ENCODE peak calls at places on chromosomes 16 and 17, in six cellular contexts. T, E, X, V, Z and O are unnamed samples. For H3K36me3, the result is how much of the 10 kb centered on the place peaks cover.

GRCh38 chr17:53749178-53749577 is 73.5 kb upstream of the KIF2B start:
- DNase-seq in E (no peak), X (no peak), V (peak), Z (no peak), T (no peak), O (peak)

GRCh38 chr16:69114346-69114975 is 9.0 kb downstream of the HAS3 start:
- DNase-seq in V (no peak), T (no peak), X (no peak), Z (no peak), E (no peak), O (no peak)

GRCh38 chr16:6629110-6629509 is 703.5 kb upstream of the RBFOX1 start:
- DNase-seq in T (no peak), X (no peak), V (no peak), Z (no peak), E (no peak), O (no peak)

GRCh38 chr17:12509836-12510235 is 155.9 kb upstream of the MYOCD start:
- DNase-seq in E (no peak), T (no peak), X (no peak), V (no peak), Z (no peak), O (no peak)

GRCh38 chr17:80029235-80029974 is 6.3 kb downstream of the TBC1D16 start:
- DNase-seq in X (peak), E (peak), T (no peak), V (no peak), Z (peak), O (no peak)

GRCh38 chr16:69083306-69083941 is 22.0 kb upstream of the HAS3 start:
- DNase-seq in X (no peak), V (no peak), E (no peak), Z (no peak), T (no peak), O (no peak)

GRCh38 chr17:44775838-44776621 is 17.2 kb downstream of the ADAM11 start:
- DNase-seq in Z (no peak), X (no peak), T (no peak), E (peak), V (no peak), O (no peak)

GRCh38 chr16:78528265-78528664 is 428.8 kb downstream of the WWOX start:
- DNase-seq in T (no peak), E (no peak), V (no peak), Z (no peak), X (no peak), O (no peak)

GRCh38 chr17:77905266-77905665 is 53.2 kb upstream of the TNRC6C start:
- DNase-seq in V (no peak), E (no peak), T (no peak), X (no peak), Z (no peak), O (no peak)

GRCh38 chr17:55634702-55635101 is 88.0 kb downstream of the TMEM100 start:
- DNase-seq in Z (no peak), T (no peak), V (no peak), X (no peak), E (no peak), O (no peak)

GRCh38 chr17:27353469-27354050 is 59.6 kb downstream of the WSB1 start:
- DNase-seq in T (peak), X (peak), V (peak), Z (peak), E (peak), O (peak)

GRCh38 chr17:80804466-80804865 is 187.2 kb upstream of the CHMP6 start:
- DNase-seq in E (no peak), X (no peak), Z (no peak), T (no peak), V (no peak), O (no peak)

GRCh38 chr17:68346448-68346847 is 55.2 kb downstream of the ARSG start:
- DNase-seq in X (no peak), Z (peak), V (no peak), T (no peak), E (peak), O (no peak)

GRCh38 chr17:75822119-75822799 is 21.9 kb downstream of the UNC13D start:
- DNase-seq in Z (peak), E (peak), X (no peak), V (no peak), T (no peak), O (no peak)

GRCh38 chr16:52549011-52549692 is 2.2 kb upstream of the TOX3 start:
- DNase-seq in T (no peak), E (no peak), V (no peak), X (peak), Z (no peak), O (no peak)

GRCh38 chr16:17556276-17557052 is 85.7 kb upstream of the XYLT1 start:
- DNase-seq in E (no peak), T (peak), V (peak), X (peak), Z (no peak), O (no peak)

GRCh38 chr17:8383143-8383974 is at the start of gene RPL26:
- DNase-seq in Z (peak), T (peak), X (peak), V (peak), E (peak), O (peak)

GRCh38 chr16:10255728-10256127 is 73.5 kb upstream of the GRIN2A start:
- DNase-seq in V (no peak), E (no peak), X (no peak), T (no peak), Z (no peak), O (no peak)

GRCh38 chr17:7704601-7705268 is at the start of gene EFNB3:
- DNase-seq in E (no peak), T (peak), X (no peak), V (no peak), Z (no peak), O (no peak)

GRCh38 chr17:64008346-64008745 is 10.2 kb downstream of the PRR29 start:
- DNase-seq in Z (no peak), T (no peak), X (no peak), V (no peak), E (no peak), O (no peak)

GRCh38 chr16:52634101-52634500 is 87.2 kb upstream of the TOX3 start:
- DNase-seq in X (no peak), Z (no peak), V (no peak), E (no peak), T (no peak), O (no peak)

GRCh38 chr17:47324224-47325020 is 667 bp downstream of the EFCAB13 start:
- DNase-seq in E (peak), T (no peak), V (peak), Z (peak), X (no peak), O (no peak)

GRCh38 chr17:64983708-64984107 is 64.4 kb upstream of the LRRC37A3 start:
- DNase-seq in E (no peak), V (no peak), X (no peak), Z (no peak), T (no peak), O (no peak)

GRCh38 chr17:81906476-81907218 is 4.6 kb downstream of the PCYT2 start:
- DNase-seq in Z (no peak), T (no peak), E (no peak), X (no peak), V (no peak), O (no peak)

GRCh38 chr17:66306413-66306812 is 4.0 kb downstream of the PRKCA start:
- DNase-seq in V (no peak), X (no peak), Z (no peak), T (no peak), E (no peak), O (no peak)

GRCh38 chr17:53796642-53797041 is 26.1 kb upstream of the KIF2B start:
- DNase-seq in E (no peak), X (no peak), V (no peak), T (no peak), Z (no peak), O (no peak)

DNA sequence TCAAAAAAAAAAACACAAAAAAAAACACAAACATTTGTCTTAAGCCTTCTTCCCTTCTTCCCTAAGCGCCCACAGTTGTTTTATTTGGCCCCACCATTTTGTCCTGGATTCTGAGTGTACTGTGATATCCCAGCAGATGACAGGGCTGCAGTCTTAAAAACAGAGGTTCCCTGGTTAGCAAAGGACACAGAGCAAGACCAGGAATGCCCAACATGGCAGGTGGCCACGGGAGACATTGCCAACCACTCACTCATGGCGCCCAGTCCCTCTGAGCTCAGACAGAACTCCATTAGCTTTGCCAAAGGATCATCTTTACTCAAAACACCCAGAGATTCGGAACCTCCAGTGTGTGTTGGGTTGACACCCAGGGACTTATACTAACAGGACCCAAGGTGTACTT is 249.3 kb downstream of the MRTFB start:
- DNase-seq in Z (no peak), T (no peak), X (no peak), V (no peak), E (no peak), O (no peak)
- H3K36me3 ChIP-seq in Z (under half), T (under half), X (under half), V (under half), E (under half), O (under half)

GRCh38 chr16:29901607-29901945 is 1.3 kb downstream of the ASPHD1 start:
- DNase-seq in V (no peak), X (no peak), E (no peak), T (no peak), Z (no peak), O (no peak)
- H3K4me3 ChIP-seq in V (no peak), X (no peak), E (peak), T (peak), Z (no peak), O (peak)

DNA sequence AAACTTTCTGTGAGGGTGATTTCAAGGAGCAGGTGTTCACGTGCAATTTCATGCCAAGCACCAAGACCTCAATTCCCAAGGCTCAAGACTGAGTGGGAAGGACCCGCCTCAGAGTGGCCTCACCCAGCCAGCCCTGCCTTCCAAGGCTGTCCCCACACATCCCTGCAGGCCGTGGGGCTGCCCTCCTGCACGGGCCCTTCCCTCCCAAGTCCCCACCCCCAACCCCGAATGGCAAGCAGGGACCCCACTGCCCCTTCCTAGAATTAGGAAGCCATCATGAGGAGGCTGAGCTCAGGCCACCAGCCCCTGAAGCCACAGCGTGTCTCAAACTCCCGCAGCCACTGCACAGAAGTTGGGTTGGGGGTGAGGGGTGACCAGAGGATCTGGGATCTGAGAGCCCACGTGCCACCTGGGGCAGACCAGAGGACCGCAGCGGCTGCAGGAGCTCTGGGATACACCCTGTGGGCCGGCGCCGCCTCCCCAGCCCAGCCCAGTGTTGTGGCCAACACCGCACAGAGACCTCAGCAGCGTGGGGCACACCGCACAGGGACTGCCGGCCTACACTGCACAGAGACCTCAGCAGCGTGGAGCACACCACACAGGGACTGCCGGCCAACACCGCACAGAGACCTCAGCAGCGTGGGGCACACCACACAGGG is 20.7 kb downstream of the GNPTG start:
- DNase-seq in E (no peak), Z (no peak), X (no peak), T (no peak), V (no peak), O (no peak)
- H3K36me3 ChIP-seq in E (under half), Z (under half), X (under half), T (half or more), V (under half), O (under half)

DNA sequence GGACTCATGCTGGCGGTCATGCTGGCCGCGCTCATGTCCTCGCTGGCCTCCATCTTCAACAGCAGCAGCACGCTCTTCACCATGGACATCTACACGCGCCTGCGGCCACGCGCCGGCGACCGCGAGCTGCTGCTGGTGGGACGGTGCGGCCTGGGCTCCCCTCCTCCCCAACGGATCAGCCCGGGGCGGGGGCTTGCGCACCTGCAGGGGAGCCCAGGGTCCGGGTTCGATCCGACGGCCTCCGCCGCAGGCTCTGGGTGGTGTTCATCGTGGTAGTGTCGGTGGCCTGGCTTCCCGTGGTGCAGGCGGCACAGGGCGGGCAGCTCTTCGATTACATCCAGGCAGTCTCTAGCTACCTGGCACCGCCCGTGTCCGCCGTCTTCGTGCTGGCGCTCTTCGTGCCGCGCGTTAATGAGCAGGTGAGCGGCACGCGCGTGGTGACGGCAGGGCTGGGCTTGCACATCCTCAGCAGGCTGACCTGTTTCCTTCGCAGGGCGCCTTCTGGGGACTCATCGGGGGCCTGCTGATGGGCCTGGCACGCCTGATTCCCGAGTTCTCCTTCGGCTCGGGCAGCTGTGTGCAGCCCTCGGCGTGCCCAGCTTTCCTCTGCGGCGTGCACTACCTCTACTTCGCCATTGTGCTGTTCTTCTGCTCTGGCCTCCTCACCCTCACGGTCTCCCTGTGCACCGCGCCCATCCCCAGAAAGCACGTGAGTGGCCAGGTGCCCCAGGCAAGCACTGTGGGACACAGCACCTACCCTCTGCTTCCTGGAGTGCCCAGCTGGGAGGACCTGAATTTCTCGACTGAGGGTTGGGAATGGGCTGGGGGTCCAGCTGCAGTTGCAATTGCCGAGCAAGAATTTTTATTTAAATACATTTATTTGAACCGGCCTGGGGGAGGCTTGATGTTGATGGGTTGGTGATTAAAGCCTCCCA is 6.0 kb downstream of the SLC5A2 start:
- DNase-seq in Z (no peak), T (no peak), X (no peak), V (no peak), E (no peak), O (no peak)
- H3K4me3 ChIP-seq in Z (peak), T (no peak), X (no peak), V (no peak), E (peak), O (no peak)

DNA sequence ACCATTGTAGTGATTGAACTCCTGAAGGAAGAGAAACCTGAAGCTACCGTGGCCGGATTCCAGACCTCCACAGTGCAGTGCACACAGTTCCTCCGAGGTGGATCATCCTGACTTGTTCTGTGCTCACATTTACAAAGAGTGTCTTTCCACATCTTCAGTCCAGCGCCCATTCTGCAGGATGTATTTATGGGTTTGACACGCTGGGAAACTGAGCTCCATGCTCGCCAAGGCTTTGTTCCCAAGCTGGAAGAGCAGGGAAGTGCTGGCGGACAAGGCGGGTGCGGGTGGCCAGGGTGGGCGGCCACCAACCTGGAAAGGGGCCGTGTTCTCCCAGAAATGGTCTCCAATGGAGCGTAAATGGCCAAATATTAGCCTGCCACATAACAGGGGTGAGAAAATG is 227.9 kb downstream of the IRF8 start:
- DNase-seq in T (no peak), Z (no peak), X (no peak), E (no peak), V (no peak), O (no peak)
- H3K36me3 ChIP-seq in T (under half), Z (under half), X (under half), E (under half), V (under half), O (under half)

GRCh38 chr17:5584383-5584951 is at the start of gene NLRP1:
- DNase-seq in Z (peak), T (no peak), E (peak), V (no peak), X (peak), O (peak)

GRCh38 chr17:5584971-5585794 is 874 bp upstream of the NLRP1 start:
- DNase-seq in Z (no peak), T (no peak), V (no peak), E (no peak), X (no peak), O (peak)

GRCh38 chr17:5582177-5582885 is 2.0 kb downstream of the NLRP1 start:
- DNase-seq in T (no peak), E (no peak), X (no peak), V (no peak), Z (no peak), O (no peak)

GRCh38 chr17:5581655-5582054 is 2.7 kb downstream of the NLRP1 start:
- DNase-seq in Z (no peak), V (no peak), E (no peak), T (no peak), X (no peak), O (no peak)

DNA sequence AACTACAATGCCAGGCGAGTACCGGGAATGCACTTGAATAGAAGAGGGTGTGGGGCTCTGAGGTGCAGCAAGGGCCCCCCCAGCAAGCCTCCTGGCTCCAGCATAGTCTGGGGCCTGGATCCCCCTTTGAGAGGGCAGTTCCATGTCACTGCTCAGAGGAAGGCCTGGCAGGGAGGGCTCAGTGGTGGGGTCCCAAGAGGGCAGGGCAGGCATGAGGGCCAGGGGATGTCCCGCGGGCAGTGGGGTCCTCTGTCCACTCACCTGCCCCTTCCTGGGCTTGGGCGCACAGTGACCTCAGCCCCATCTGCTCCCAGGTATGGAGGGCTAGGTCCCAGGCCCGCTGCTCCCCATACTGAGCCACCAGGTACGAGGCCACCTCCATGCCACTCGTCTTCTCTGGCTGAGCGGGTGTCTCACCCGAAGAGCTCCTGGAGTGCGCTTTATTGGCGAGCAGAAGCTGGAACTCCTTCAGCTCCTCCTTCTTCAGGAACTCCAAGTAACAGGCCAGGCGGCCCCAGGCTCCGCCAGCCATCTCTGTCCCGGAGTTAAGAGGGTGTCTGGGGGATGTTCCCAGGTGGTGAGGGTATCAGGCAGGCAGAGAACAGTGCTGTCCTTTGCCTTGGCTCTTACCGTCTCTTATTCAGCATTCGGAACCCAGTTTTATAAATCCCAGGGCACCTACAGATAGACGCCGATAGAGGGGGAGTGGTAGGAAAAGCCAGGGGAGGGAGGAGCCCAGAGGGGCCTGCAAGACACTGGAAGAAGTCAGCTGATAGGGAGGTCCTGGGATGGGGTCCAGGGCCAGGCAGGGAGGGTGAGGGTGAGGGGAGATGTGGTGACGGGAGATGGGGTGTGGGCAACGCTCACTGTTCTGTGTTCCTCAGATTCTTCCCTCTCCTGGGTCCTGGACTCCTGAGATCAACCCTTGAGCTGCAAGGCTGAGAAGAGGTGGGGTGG is 605 bp downstream of the NLRP1 start:
- DNase-seq in T (no peak), V (no peak), E (no peak), Z (no peak), X (no peak), O (no peak)
- H3K4me3 ChIP-seq in T (no peak), V (no peak), E (peak), Z (peak), X (peak), O (no peak)